ENCODE peak calls at places on chromosomes 5 and 9, in nine cellular contexts. One of them, this sample, is unnamed.
A peak's percentile ranks its signal among the peaks of the same experiment; 100 is the strongest.

GRCh38 chr9:97419315-97419867 is 7.5 kb downstream of the TDRD7 start:
- DNase-seq in CD8-positive, alpha-beta memory T cell: no peak
- DNase-seq in upper lobe of right lung: no peak
- DNase-seq in fibroblast of lung: peak; percentile 55
- DNase-seq in A549: no peak
- DNase-seq in cardiac muscle cell: peak; percentile 53
- DNase-seq in left lung: no peak
- DNase-seq in Peyer's patch: no peak
- DNase-seq in right atrium auricular region: no peak
- DNase-seq in this sample: no peak

GRCh38 chr9:93900971-93901861 is 53.9 kb downstream of the BARX1 start:
- DNase-seq in CD8-positive, alpha-beta memory T cell: no peak
- DNase-seq in upper lobe of right lung: peak; percentile 46
- DNase-seq in fibroblast of lung: no peak
- DNase-seq in A549: no peak
- DNase-seq in cardiac muscle cell: no peak
- DNase-seq in left lung: peak; percentile 36
- DNase-seq in Peyer's patch: peak; percentile 38
- DNase-seq in right atrium auricular region: no peak
- DNase-seq in this sample: no peak

GRCh38 chr9:136764301-136764891 is at the start of gene LCN15:
- DNase-seq in CD8-positive, alpha-beta memory T cell: no peak
- DNase-seq in upper lobe of right lung: peak; percentile 60
- DNase-seq in fibroblast of lung: no peak
- DNase-seq in A549: no peak
- DNase-seq in cardiac muscle cell: no peak
- DNase-seq in left lung: no peak
- DNase-seq in Peyer's patch: no peak
- DNase-seq in right atrium auricular region: no peak
- DNase-seq in this sample: no peak

GRCh38 chr5:65024681-65025080 is 256.0 kb downstream of the CWC27 start:
- DNase-seq in CD8-positive, alpha-beta memory T cell: no peak
- DNase-seq in upper lobe of right lung: no peak
- DNase-seq in fibroblast of lung: no peak
- DNase-seq in A549: no peak
- DNase-seq in cardiac muscle cell: no peak
- DNase-seq in left lung: no peak
- DNase-seq in Peyer's patch: no peak
- DNase-seq in right atrium auricular region: no peak
- DNase-seq in this sample: no peak

GRCh38 chr5:176542135-176542595 is 5.0 kb upstream of the RNF44 start:
- DNase-seq in CD8-positive, alpha-beta memory T cell: peak; percentile 60
- DNase-seq in upper lobe of right lung: no peak
- DNase-seq in fibroblast of lung: no peak
- DNase-seq in A549: no peak
- DNase-seq in cardiac muscle cell: no peak
- DNase-seq in left lung: peak; percentile 87
- DNase-seq in Peyer's patch: peak; percentile 81
- DNase-seq in right atrium auricular region: no peak
- DNase-seq in this sample: peak; percentile 34

GRCh38 chr5:64653776-64654175 is 36.5 kb upstream of the SHISAL2B start:
- DNase-seq in CD8-positive, alpha-beta memory T cell: no peak
- DNase-seq in upper lobe of right lung: no peak
- DNase-seq in fibroblast of lung: peak; percentile 5
- DNase-seq in A549: no peak
- DNase-seq in cardiac muscle cell: no peak
- DNase-seq in left lung: no peak
- DNase-seq in Peyer's patch: no peak
- DNase-seq in right atrium auricular region: no peak
- DNase-seq in this sample: no peak

GRCh38 chr9:136538599-136539426 is 7.0 kb downstream of the NOTCH1 start:
- DNase-seq in CD8-positive, alpha-beta memory T cell: peak; percentile 55
- DNase-seq in upper lobe of right lung: no peak
- DNase-seq in fibroblast of lung: no peak
- DNase-seq in A549: no peak
- DNase-seq in cardiac muscle cell: peak; percentile 21
- DNase-seq in left lung: no peak
- DNase-seq in Peyer's patch: no peak
- DNase-seq in right atrium auricular region: no peak
- DNase-seq in this sample: no peak

GRCh38 chr5:134099288-134099872 is 15.1 kb upstream of the TCF7 start:
- DNase-seq in CD8-positive, alpha-beta memory T cell: no peak
- DNase-seq in upper lobe of right lung: no peak
- DNase-seq in fibroblast of lung: no peak
- DNase-seq in A549: no peak
- DNase-seq in cardiac muscle cell: no peak
- DNase-seq in left lung: no peak
- DNase-seq in Peyer's patch: no peak
- DNase-seq in right atrium auricular region: no peak
- DNase-seq in this sample: no peak

GRCh38 chr5:169702726-169703481 is 65.8 kb downstream of the DOCK2 start:
- DNase-seq in CD8-positive, alpha-beta memory T cell: no peak
- DNase-seq in upper lobe of right lung: no peak
- DNase-seq in fibroblast of lung: no peak
- DNase-seq in A549: no peak
- DNase-seq in cardiac muscle cell: no peak
- DNase-seq in left lung: no peak
- DNase-seq in Peyer's patch: no peak
- DNase-seq in right atrium auricular region: no peak
- DNase-seq in this sample: no peak

GRCh38 chr5:165227515-165227914 is 1722.1 kb downstream of the MAT2B start:
- DNase-seq in CD8-positive, alpha-beta memory T cell: no peak
- DNase-seq in upper lobe of right lung: no peak
- DNase-seq in fibroblast of lung: no peak
- DNase-seq in A549: no peak
- DNase-seq in cardiac muscle cell: no peak
- DNase-seq in left lung: no peak
- DNase-seq in Peyer's patch: no peak
- DNase-seq in right atrium auricular region: no peak
- DNase-seq in this sample: no peak

GRCh38 chr9:113886933-113887332 is 10.8 kb downstream of the ZNF618 start:
- DNase-seq in CD8-positive, alpha-beta memory T cell: no peak
- DNase-seq in upper lobe of right lung: no peak
- DNase-seq in fibroblast of lung: peak; percentile 25
- DNase-seq in A549: no peak
- DNase-seq in cardiac muscle cell: no peak
- DNase-seq in left lung: no peak
- DNase-seq in Peyer's patch: no peak
- DNase-seq in right atrium auricular region: no peak
- DNase-seq in this sample: no peak

GRCh38 chr5:10157085-10157669 is 92.5 kb downstream of the ATPSCKMT start:
- DNase-seq in CD8-positive, alpha-beta memory T cell: no peak
- DNase-seq in upper lobe of right lung: no peak
- DNase-seq in fibroblast of lung: no peak
- DNase-seq in A549: no peak
- DNase-seq in cardiac muscle cell: no peak
- DNase-seq in left lung: no peak
- DNase-seq in Peyer's patch: no peak
- DNase-seq in right atrium auricular region: no peak
- DNase-seq in this sample: no peak

GRCh38 chr5:10329808-10330481 is 22.2 kb upstream of the CMBL start:
- DNase-seq in CD8-positive, alpha-beta memory T cell: no peak
- DNase-seq in upper lobe of right lung: no peak
- DNase-seq in fibroblast of lung: peak; percentile 42
- DNase-seq in A549: no peak
- DNase-seq in cardiac muscle cell: peak; percentile 88
- DNase-seq in left lung: no peak
- DNase-seq in Peyer's patch: no peak
- DNase-seq in right atrium auricular region: peak; percentile 62
- DNase-seq in this sample: peak; percentile 45

GRCh38 chr5:98927242-98927987 is 1.4 kb downstream of the CHD1 start:
- DNase-seq in CD8-positive, alpha-beta memory T cell: peak; percentile 61
- DNase-seq in upper lobe of right lung: no peak
- DNase-seq in fibroblast of lung: peak; percentile 80
- DNase-seq in A549: peak; percentile 14
- DNase-seq in cardiac muscle cell: peak; percentile 81
- DNase-seq in left lung: no peak
- DNase-seq in Peyer's patch: no peak
- DNase-seq in right atrium auricular region: no peak
- DNase-seq in this sample: peak; percentile 65

GRCh38 chr9:104586496-104587180 is 12.6 kb downstream of the OR13C5 start:
- DNase-seq in CD8-positive, alpha-beta memory T cell: no peak
- DNase-seq in upper lobe of right lung: no peak
- DNase-seq in fibroblast of lung: no peak
- DNase-seq in A549: no peak
- DNase-seq in cardiac muscle cell: peak; percentile 16
- DNase-seq in left lung: no peak
- DNase-seq in Peyer's patch: no peak
- DNase-seq in right atrium auricular region: no peak
- DNase-seq in this sample: no peak

GRCh38 chr9:135952664-135953206 is 8.4 kb downstream of the UBAC1 start:
- DNase-seq in CD8-positive, alpha-beta memory T cell: no peak
- DNase-seq in upper lobe of right lung: no peak
- DNase-seq in fibroblast of lung: no peak
- DNase-seq in A549: no peak
- DNase-seq in cardiac muscle cell: no peak
- DNase-seq in left lung: no peak
- DNase-seq in Peyer's patch: no peak
- DNase-seq in right atrium auricular region: no peak
- DNase-seq in this sample: no peak

GRCh38 chr5:59066367-59067163 is 483.7 kb downstream of the RAB3C start:
- DNase-seq in CD8-positive, alpha-beta memory T cell: no peak
- DNase-seq in upper lobe of right lung: no peak
- DNase-seq in fibroblast of lung: peak; percentile 81
- DNase-seq in A549: no peak
- DNase-seq in cardiac muscle cell: peak; percentile 61
- DNase-seq in left lung: no peak
- DNase-seq in Peyer's patch: no peak
- DNase-seq in right atrium auricular region: no peak
- DNase-seq in this sample: no peak

DNA sequence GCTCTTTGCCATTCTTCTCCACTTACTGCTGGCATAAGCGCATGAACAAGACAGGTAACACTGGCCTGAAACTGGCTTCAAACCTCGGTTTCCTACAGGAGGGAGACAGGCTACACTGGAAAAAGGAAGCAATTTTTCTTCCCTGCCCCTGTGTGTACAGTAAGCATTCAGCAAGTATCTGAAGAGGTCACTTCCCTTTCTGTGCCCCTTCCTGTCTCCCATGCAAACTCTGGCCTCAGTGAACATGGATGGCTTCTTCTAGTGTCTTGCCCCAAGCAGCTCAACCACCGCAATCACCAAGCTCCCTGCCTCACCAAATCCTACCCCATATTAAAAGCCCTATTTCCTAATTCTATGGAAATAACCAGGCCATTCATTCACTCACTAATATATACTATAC is 42.4 kb downstream of the SERINC5 start:
- DNase-seq in CD8-positive, alpha-beta memory T cell: no peak
- DNase-seq in upper lobe of right lung: no peak
- DNase-seq in fibroblast of lung: no peak
- DNase-seq in A549: no peak
- DNase-seq in cardiac muscle cell: no peak
- DNase-seq in left lung: no peak
- DNase-seq in Peyer's patch: no peak
- DNase-seq in right atrium auricular region: no peak
- DNase-seq in this sample: no peak
- H3K9me3 ChIP-seq in CD8-positive, alpha-beta memory T cell: no peaks in the 10 kb centered on the region
- H3K9me3 ChIP-seq in upper lobe of right lung: no peaks in the 10 kb centered on the region
- H3K9me3 ChIP-seq in fibroblast of lung: no peaks in the 10 kb centered on the region
- H3K9me3 ChIP-seq in A549: no peaks in the 10 kb centered on the region
- H3K9me3 ChIP-seq in cardiac muscle cell: no peaks in the 10 kb centered on the region
- H3K9me3 ChIP-seq in left lung: no peaks in the 10 kb centered on the region
- H3K9me3 ChIP-seq in Peyer's patch: no peaks in the 10 kb centered on the region
- H3K9me3 ChIP-seq in right atrium auricular region: no peaks in the 10 kb centered on the region
- H3K9me3 ChIP-seq in this sample: no peaks in the 10 kb centered on the region

GRCh38 chr5:142313275-142313674 is 11.5 kb downstream of the SPRY4 start:
- DNase-seq in CD8-positive, alpha-beta memory T cell: no peak
- DNase-seq in upper lobe of right lung: no peak
- DNase-seq in fibroblast of lung: no peak
- DNase-seq in A549: no peak
- DNase-seq in cardiac muscle cell: no peak
- DNase-seq in left lung: no peak
- DNase-seq in Peyer's patch: no peak
- DNase-seq in right atrium auricular region: no peak
- DNase-seq in this sample: no peak
- H3K4me1 ChIP-seq in CD8-positive, alpha-beta memory T cell: peaks cover 14% of the 10 kb centered on the region
- H3K4me1 ChIP-seq in upper lobe of right lung: peaks cover 53% of the 10 kb centered on the region
- H3K4me1 ChIP-seq in fibroblast of lung: peaks cover 44% of the 10 kb centered on the region
- H3K4me1 ChIP-seq in A549: no peaks in the 10 kb centered on the region
- H3K4me1 ChIP-seq in cardiac muscle cell: peaks cover 24% of the 10 kb centered on the region
- H3K4me1 ChIP-seq in left lung: peaks cover 29% of the 10 kb centered on the region
- H3K4me1 ChIP-seq in Peyer's patch: no peaks in the 10 kb centered on the region
- H3K4me1 ChIP-seq in right atrium auricular region: no peaks in the 10 kb centered on the region
- H3K4me1 ChIP-seq in this sample: peaks cover 56% of the 10 kb centered on the region

DNA sequence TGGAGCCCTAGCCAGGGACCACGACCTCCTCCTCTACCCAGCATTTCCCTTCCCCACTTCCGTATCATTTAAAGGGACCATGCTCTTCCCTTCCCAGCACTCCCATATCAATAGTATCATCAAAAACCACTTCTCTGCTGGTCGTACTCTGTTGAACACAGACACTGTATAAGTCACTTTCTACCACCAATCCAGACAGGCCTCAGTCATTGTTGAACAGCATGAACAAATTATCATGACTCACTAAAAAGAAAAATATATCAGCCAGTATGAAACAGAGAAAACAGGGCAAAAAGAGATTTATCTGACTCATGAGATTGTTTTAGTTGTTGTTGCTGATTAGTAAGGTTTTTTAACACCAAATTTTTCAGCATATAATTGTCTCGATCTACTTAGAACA is 89.8 kb downstream of the CDKN2A start:
- DNase-seq in CD8-positive, alpha-beta memory T cell: no peak
- DNase-seq in upper lobe of right lung: no peak
- DNase-seq in fibroblast of lung: peak; percentile 65
- DNase-seq in A549: no peak
- DNase-seq in cardiac muscle cell: no peak
- DNase-seq in left lung: no peak
- DNase-seq in Peyer's patch: no peak
- DNase-seq in right atrium auricular region: no peak
- DNase-seq in this sample: no peak
- H3K9me3 ChIP-seq in CD8-positive, alpha-beta memory T cell: peaks cover 9% of the 10 kb centered on the region
- H3K9me3 ChIP-seq in upper lobe of right lung: peaks cover 13% of the 10 kb centered on the region
- H3K9me3 ChIP-seq in fibroblast of lung: no peaks in the 10 kb centered on the region
- H3K9me3 ChIP-seq in A549: no peaks in the 10 kb centered on the region
- H3K9me3 ChIP-seq in cardiac muscle cell: no peaks in the 10 kb centered on the region
- H3K9me3 ChIP-seq in left lung: no peaks in the 10 kb centered on the region
- H3K9me3 ChIP-seq in Peyer's patch: peaks cover 3% of the 10 kb centered on the region
- H3K9me3 ChIP-seq in right atrium auricular region: peaks cover 56% of the 10 kb centered on the region
- H3K9me3 ChIP-seq in this sample: peaks cover 79% of the 10 kb centered on the region

GRCh38 chr5:11620172-11620571 is 284.1 kb downstream of the CTNND2 start:
- DNase-seq in CD8-positive, alpha-beta memory T cell: no peak
- DNase-seq in upper lobe of right lung: no peak
- DNase-seq in fibroblast of lung: no peak
- DNase-seq in A549: no peak
- DNase-seq in cardiac muscle cell: no peak
- DNase-seq in left lung: no peak
- DNase-seq in Peyer's patch: no peak
- DNase-seq in right atrium auricular region: no peak
- DNase-seq in this sample: no peak

GRCh38 chr5:11619339-11620028 is 284.8 kb downstream of the CTNND2 start:
- DNase-seq in CD8-positive, alpha-beta memory T cell: no peak
- DNase-seq in upper lobe of right lung: no peak
- DNase-seq in fibroblast of lung: peak; percentile 48
- DNase-seq in A549: no peak
- DNase-seq in cardiac muscle cell: no peak
- DNase-seq in left lung: no peak
- DNase-seq in Peyer's patch: no peak
- DNase-seq in right atrium auricular region: no peak
- DNase-seq in this sample: no peak

GRCh38 chr5:11617080-11617479 is 287.2 kb downstream of the CTNND2 start:
- DNase-seq in CD8-positive, alpha-beta memory T cell: no peak
- DNase-seq in upper lobe of right lung: no peak
- DNase-seq in fibroblast of lung: peak; percentile 26
- DNase-seq in A549: no peak
- DNase-seq in cardiac muscle cell: no peak
- DNase-seq in left lung: no peak
- DNase-seq in Peyer's patch: no peak
- DNase-seq in right atrium auricular region: no peak
- DNase-seq in this sample: no peak

GRCh38 chr5:11622785-11623184 is 281.5 kb downstream of the CTNND2 start:
- DNase-seq in CD8-positive, alpha-beta memory T cell: no peak
- DNase-seq in upper lobe of right lung: no peak
- DNase-seq in fibroblast of lung: no peak
- DNase-seq in A549: no peak
- DNase-seq in cardiac muscle cell: no peak
- DNase-seq in left lung: no peak
- DNase-seq in Peyer's patch: no peak
- DNase-seq in right atrium auricular region: no peak
- DNase-seq in this sample: no peak
- H3K4me1 ChIP-seq in CD8-positive, alpha-beta memory T cell: no peaks in the 10 kb centered on the region
- H3K4me1 ChIP-seq in upper lobe of right lung: no peaks in the 10 kb centered on the region
- H3K4me1 ChIP-seq in fibroblast of lung: no peaks in the 10 kb centered on the region
- H3K4me1 ChIP-seq in A549: no peaks in the 10 kb centered on the region
- H3K4me1 ChIP-seq in cardiac muscle cell: no peaks in the 10 kb centered on the region
- H3K4me1 ChIP-seq in left lung: no peaks in the 10 kb centered on the region
- H3K4me1 ChIP-seq in Peyer's patch: no peaks in the 10 kb centered on the region
- H3K4me1 ChIP-seq in right atrium auricular region: no peaks in the 10 kb centered on the region
- H3K4me1 ChIP-seq in this sample: no peaks in the 10 kb centered on the region